ENCODE peak calls at places on chromosomes 6 and 20, in six cellular contexts. X is epithelial cell of esophagus; B is activated CD8-positive, alpha-beta T cell treated with anti-CD3 and anti-CD28 coated beads for 36 hours; T is esophagus squamous epithelium; C is cardiac fibroblast; E is glutamatergic neuron. F is an unnamed sample.

GRCh38 chr20:19756756-19757486 is 1.1 kb upstream of the RIN2 start:
- DNase-seq in C (no peak), T (no peak), B (no peak), X (no peak), E (no peak), F (no peak)

GRCh38 chr20:43941476-43942212 is 27.0 kb downstream of the TOX2 start:
- DNase-seq in T (no peak), E (no peak), C (peak; percentile 85), X (peak; percentile 66), B (no peak), F (peak; percentile 92)

GRCh38 chr6:218153-219018 is 73.9 kb upstream of the DUSP22 start:
- DNase-seq in T (no peak), X (no peak), E (no peak), C (no peak), B (no peak), F (no peak)

GRCh38 chr6:89859744-89860143 is 30.1 kb downstream of the CASP8AP2 start:
- DNase-seq in C (no peak), X (no peak), T (no peak), E (no peak), B (peak; percentile 3), F (no peak)

GRCh38 chr6:132392792-132393191 is 8.5 kb downstream of the MOXD1 start:
- DNase-seq in B (no peak), X (peak; percentile 66), C (peak; percentile 34), T (no peak), E (no peak), F (no peak)

GRCh38 chr6:30730611-30731435 is 10.7 kb downstream of the TUBB start:
- DNase-seq in C (peak; percentile 57), B (peak; percentile 93), E (peak; percentile 85), T (no peak), X (peak; percentile 91), F (peak; percentile 78)

GRCh38 chr6:90066715-90067114 is 172.4 kb downstream of the GJA10 start:
- DNase-seq in E (no peak), T (no peak), C (no peak), X (no peak), B (no peak), F (no peak)

GRCh38 chr6:137297887-137298286 is 78.7 kb upstream of the IFNGR1 start:
- DNase-seq in B (no peak), C (peak; percentile 14), X (peak; percentile 84), E (peak; percentile 36), T (no peak), F (peak; percentile 19)

GRCh38 chr6:81894788-81895221 is 142.3 kb upstream of the TENT5A start:
- DNase-seq in B (no peak), T (no peak), X (no peak), C (peak; percentile 13), E (no peak), F (no peak)

GRCh38 chr20:12966468-12967085 is 42.2 kb upstream of the SPTLC3 start:
- DNase-seq in T (no peak), C (peak; percentile 74), E (no peak), B (no peak), X (peak; percentile 51), F (peak; percentile 24)
- TF ChIP-seq CTCF in T (no peak), C (peak; percentile 46), E (no peak), B (no peak), X (peak; percentile 55), F (no peak)

GRCh38 chr6:19788684-19789083 is 48.5 kb upstream of the ID4 start:
- DNase-seq in B (no peak), X (no peak), T (no peak), E (no peak), C (peak; percentile 55), F (no peak)
- TF ChIP-seq CTCF in B (no peak), X (no peak), T (no peak), E (no peak), C (no peak), F (no peak)

GRCh38 chr6:26538936-26539615 is 910 bp downstream of the HMGN4 start:
- DNase-seq in E (no peak), C (no peak), B (no peak), T (no peak), X (peak; percentile 35), F (no peak)

GRCh38 chr6:26544473-26544872 is 6.3 kb downstream of the HMGN4 start:
- DNase-seq in E (no peak), X (no peak), B (no peak), T (no peak), C (no peak), F (no peak)

GRCh38 chr6:26545617-26546016 is 7.5 kb downstream of the HMGN4 start:
- DNase-seq in B (no peak), T (no peak), C (no peak), X (no peak), E (no peak), F (no peak)

GRCh38 chr6:26538572-26538902 is 371 bp downstream of the HMGN4 start:
- DNase-seq in E (no peak), X (no peak), C (no peak), B (no peak), T (no peak), F (no peak)

GRCh38 chr6:26543953-26544352 is 5.8 kb downstream of the HMGN4 start:
- DNase-seq in C (peak; percentile 45), E (no peak), B (no peak), T (no peak), X (peak; percentile 40), F (peak; percentile 33)
- TF ChIP-seq CTCF in C (peak; percentile 51), E (peak; percentile 65), B (peak; percentile 62), T (no peak), X (peak; percentile 58), F (peak; percentile 43)

DNA sequence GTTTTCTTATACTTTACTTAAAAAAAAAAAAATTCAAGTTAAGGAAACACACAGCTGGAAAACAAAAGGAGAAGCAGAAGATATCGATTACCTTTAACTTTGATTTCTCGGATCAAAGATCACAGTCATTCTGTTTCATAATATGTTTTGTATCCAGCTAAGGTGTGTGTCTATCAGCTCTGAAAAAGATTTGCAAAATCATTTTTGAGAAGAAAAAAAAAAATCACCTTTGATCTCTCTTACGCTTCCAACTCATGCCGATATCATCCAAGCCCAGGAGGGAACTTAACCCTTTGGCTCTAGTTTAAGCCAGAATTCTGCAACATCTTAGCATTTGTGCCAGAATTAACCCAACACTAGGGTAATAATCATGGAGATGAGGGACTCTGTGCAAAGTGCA is 144.0 kb downstream of the NFATC2 start:
- DNase-seq in C (no peak), X (no peak), E (no peak), B (no peak), T (no peak), F (no peak)
- TF ChIP-seq CTCF in C (no peak), X (no peak), E (no peak), B (no peak), T (no peak), F (no peak)

GRCh38 chr6:24779416-24779815 is 4.7 kb downstream of the GMNN start:
- DNase-seq in B (no peak), C (no peak), E (no peak), X (peak; percentile 8), T (no peak), F (no peak)
- TF ChIP-seq CTCF in B (no peak), C (no peak), E (no peak), X (no peak), T (no peak), F (no peak)

DNA sequence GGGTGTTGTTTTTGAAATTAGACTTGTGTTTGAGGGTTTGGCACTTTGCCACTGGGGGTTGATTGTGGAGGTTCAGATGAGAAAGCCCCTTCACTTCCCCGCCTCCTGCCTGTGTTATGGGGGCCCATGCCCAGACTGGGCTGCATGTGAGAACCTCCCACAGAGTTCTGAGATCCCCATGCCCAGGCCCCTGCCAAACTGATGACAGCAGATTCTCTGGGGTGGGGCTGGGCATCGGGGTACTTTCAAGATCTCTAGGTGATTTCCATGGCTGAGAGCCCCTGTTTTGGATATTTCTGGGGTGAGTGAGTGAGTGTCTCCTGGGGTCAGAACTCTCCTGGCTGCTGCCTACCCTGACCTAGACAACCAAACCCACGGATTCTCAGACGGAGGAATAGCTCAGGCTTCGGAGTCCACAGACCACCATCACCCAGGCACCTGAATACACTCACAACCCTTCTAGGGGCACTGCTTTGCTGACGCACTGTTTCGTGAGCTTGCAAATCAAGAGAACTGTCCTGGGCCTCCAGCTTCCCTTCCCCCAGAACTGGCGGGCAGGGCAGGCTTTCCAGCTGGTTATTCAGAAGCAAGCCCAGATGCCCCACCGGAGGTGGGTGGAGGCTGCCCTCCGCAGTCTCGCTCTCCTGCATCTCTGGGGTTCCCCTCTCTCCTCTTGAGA is 6.3 kb downstream of the BCAS1 start:
- DNase-seq in B (peak; percentile 46), X (no peak), C (no peak), T (no peak), E (no peak), F (no peak)
- TF ChIP-seq CTCF in B (no peak), X (no peak), C (no peak), T (no peak), E (no peak), F (no peak)

GRCh38 chr6:83708970-83709747 is at the start of gene SNAP91:
- DNase-seq in B (peak; percentile 4), C (peak; percentile 12), T (no peak), X (peak; percentile 13), E (peak; percentile 94), F (no peak)
- TF ChIP-seq CTCF in B (no peak), C (no peak), T (no peak), X (no peak), E (no peak), F (no peak)